ENCODE peak calls at places on chromosomes 7 and 10, in ten cellular contexts. One of them, this sample, is unnamed.

GRCh38 chr10:118760265-118760664 is 5.5 kb upstream of the CACUL1 start:
- DNase-seq in NCI-H1092: no peak
- DNase-seq in cardiac muscle cell: no peak
- DNase-seq in heart left ventricle: peak; percentile 59
- DNase-seq in EL: no peak
- DNase-seq in midbrain: no peak
- DNase-seq in NCI-H460: no peak
- DNase-seq in BJ: no peak
- DNase-seq in germinal center: no peak
- DNase-seq in coronary artery: no peak
- DNase-seq in this sample: no peak

GRCh38 chr7:4745265-4745919 is 30.0 kb upstream of the AP5Z1 start:
- DNase-seq in NCI-H1092: no peak
- DNase-seq in cardiac muscle cell: no peak
- DNase-seq in heart left ventricle: no peak
- DNase-seq in EL: no peak
- DNase-seq in midbrain: no peak
- DNase-seq in NCI-H460: peak; percentile 5
- DNase-seq in BJ: no peak
- DNase-seq in germinal center: no peak
- DNase-seq in coronary artery: no peak
- DNase-seq in this sample: no peak

GRCh38 chr10:72069751-72070501 is 18.4 kb downstream of the SPOCK2 start:
- DNase-seq in NCI-H1092: no peak
- DNase-seq in cardiac muscle cell: no peak
- DNase-seq in heart left ventricle: no peak
- DNase-seq in EL: no peak
- DNase-seq in midbrain: no peak
- DNase-seq in NCI-H460: no peak
- DNase-seq in BJ: no peak
- DNase-seq in germinal center: no peak
- DNase-seq in coronary artery: no peak
- DNase-seq in this sample: no peak

GRCh38 chr7:88254721-88255120 is 34.9 kb upstream of the SRI start:
- DNase-seq in NCI-H1092: no peak
- DNase-seq in cardiac muscle cell: no peak
- DNase-seq in heart left ventricle: no peak
- DNase-seq in EL: peak; percentile 72
- DNase-seq in midbrain: no peak
- DNase-seq in NCI-H460: no peak
- DNase-seq in BJ: no peak
- DNase-seq in germinal center: no peak
- DNase-seq in coronary artery: no peak
- DNase-seq in this sample: no peak

GRCh38 chr10:72821606-72822005 is 71.9 kb upstream of the OIT3 start:
- DNase-seq in NCI-H1092: no peak
- DNase-seq in cardiac muscle cell: no peak
- DNase-seq in heart left ventricle: no peak
- DNase-seq in EL: no peak
- DNase-seq in midbrain: no peak
- DNase-seq in NCI-H460: no peak
- DNase-seq in BJ: no peak
- DNase-seq in germinal center: no peak
- DNase-seq in coronary artery: no peak
- DNase-seq in this sample: no peak

GRCh38 chr7:80781561-80781979 is 137.3 kb downstream of the SEMA3C start:
- DNase-seq in NCI-H1092: no peak
- DNase-seq in cardiac muscle cell: peak; percentile 12
- DNase-seq in heart left ventricle: no peak
- DNase-seq in EL: peak; percentile 94
- DNase-seq in midbrain: peak; percentile 69
- DNase-seq in NCI-H460: peak; percentile 33
- DNase-seq in BJ: peak; percentile 53
- DNase-seq in germinal center: no peak
- DNase-seq in coronary artery: no peak
- DNase-seq in this sample: peak; percentile 57

GRCh38 chr7:112105584-112106540 is 100.3 kb downstream of the DOCK4 start:
- DNase-seq in NCI-H1092: no peak
- DNase-seq in cardiac muscle cell: no peak
- DNase-seq in heart left ventricle: no peak
- DNase-seq in EL: no peak
- DNase-seq in midbrain: no peak
- DNase-seq in NCI-H460: no peak
- DNase-seq in BJ: no peak
- DNase-seq in germinal center: no peak
- DNase-seq in coronary artery: no peak
- DNase-seq in this sample: no peak

GRCh38 chr10:110651044-110651958 is 7.2 kb downstream of the RBM20 start:
- DNase-seq in NCI-H1092: no peak
- DNase-seq in cardiac muscle cell: no peak
- DNase-seq in heart left ventricle: no peak
- DNase-seq in EL: peak; percentile 93
- DNase-seq in midbrain: no peak
- DNase-seq in NCI-H460: no peak
- DNase-seq in BJ: peak; percentile 85
- DNase-seq in germinal center: no peak
- DNase-seq in coronary artery: peak; percentile 84
- DNase-seq in this sample: no peak

GRCh38 chr10:29535012-29535777 is 99.6 kb downstream of the SVIL start:
- DNase-seq in NCI-H1092: no peak
- DNase-seq in cardiac muscle cell: peak; percentile 58
- DNase-seq in heart left ventricle: peak; percentile 74
- DNase-seq in EL: peak; percentile 83
- DNase-seq in midbrain: peak; percentile 74
- DNase-seq in NCI-H460: no peak
- DNase-seq in BJ: peak; percentile 81
- DNase-seq in germinal center: no peak
- DNase-seq in coronary artery: no peak
- DNase-seq in this sample: peak; percentile 39

GRCh38 chr10:131315343-131315742 is 3.8 kb upstream of the TCERG1L start:
- DNase-seq in NCI-H1092: no peak
- DNase-seq in cardiac muscle cell: no peak
- DNase-seq in heart left ventricle: no peak
- DNase-seq in EL: no peak
- DNase-seq in midbrain: no peak
- DNase-seq in NCI-H460: no peak
- DNase-seq in BJ: no peak
- DNase-seq in germinal center: no peak
- DNase-seq in coronary artery: no peak
- DNase-seq in this sample: no peak

GRCh38 chr7:85237721-85238120 is 50.9 kb upstream of the SEMA3D start:
- DNase-seq in NCI-H1092: no peak
- DNase-seq in cardiac muscle cell: no peak
- DNase-seq in heart left ventricle: no peak
- DNase-seq in EL: peak; percentile 81
- DNase-seq in midbrain: no peak
- DNase-seq in NCI-H460: no peak
- DNase-seq in BJ: no peak
- DNase-seq in germinal center: no peak
- DNase-seq in coronary artery: no peak
- DNase-seq in this sample: no peak

GRCh38 chr10:6114758-6115410 is 26.1 kb downstream of the RBM17 start:
- DNase-seq in NCI-H1092: no peak
- DNase-seq in cardiac muscle cell: no peak
- DNase-seq in heart left ventricle: no peak
- DNase-seq in EL: peak; percentile 88
- DNase-seq in midbrain: peak; percentile 75
- DNase-seq in NCI-H460: peak; percentile 8
- DNase-seq in BJ: peak; percentile 57
- DNase-seq in germinal center: no peak
- DNase-seq in coronary artery: no peak
- DNase-seq in this sample: no peak

GRCh38 chr10:75071164-75071489 is 40.3 kb upstream of the SAMD8 start:
- DNase-seq in NCI-H1092: no peak
- DNase-seq in cardiac muscle cell: peak; percentile 35
- DNase-seq in heart left ventricle: peak; percentile 69
- DNase-seq in EL: no peak
- DNase-seq in midbrain: no peak
- DNase-seq in NCI-H460: no peak
- DNase-seq in BJ: no peak
- DNase-seq in germinal center: no peak
- DNase-seq in coronary artery: no peak
- DNase-seq in this sample: no peak

GRCh38 chr7:4010206-4010605 is 671.9 kb upstream of the FOXK1 start:
- DNase-seq in NCI-H1092: no peak
- DNase-seq in cardiac muscle cell: no peak
- DNase-seq in heart left ventricle: no peak
- DNase-seq in EL: no peak
- DNase-seq in midbrain: no peak
- DNase-seq in NCI-H460: no peak
- DNase-seq in BJ: no peak
- DNase-seq in germinal center: no peak
- DNase-seq in coronary artery: peak; percentile 38
- DNase-seq in this sample: no peak

GRCh38 chr7:140557069-140557468 is 77.8 kb upstream of the MKRN1 start:
- DNase-seq in NCI-H1092: no peak
- DNase-seq in cardiac muscle cell: no peak
- DNase-seq in heart left ventricle: no peak
- DNase-seq in EL: no peak
- DNase-seq in midbrain: no peak
- DNase-seq in NCI-H460: no peak
- DNase-seq in BJ: no peak
- DNase-seq in germinal center: no peak
- DNase-seq in coronary artery: no peak
- DNase-seq in this sample: no peak

GRCh38 chr10:5453749-5454489 is 41.6 kb downstream of the NET1 start:
- DNase-seq in NCI-H1092: no peak
- DNase-seq in cardiac muscle cell: no peak
- DNase-seq in heart left ventricle: no peak
- DNase-seq in EL: no peak
- DNase-seq in midbrain: no peak
- DNase-seq in NCI-H460: no peak
- DNase-seq in BJ: no peak
- DNase-seq in germinal center: no peak
- DNase-seq in coronary artery: no peak
- DNase-seq in this sample: no peak

GRCh38 chr7:1918881-1919525 is 248.9 kb downstream of the ELFN1 start:
- DNase-seq in NCI-H1092: no peak
- DNase-seq in cardiac muscle cell: no peak
- DNase-seq in heart left ventricle: no peak
- DNase-seq in EL: no peak
- DNase-seq in midbrain: no peak
- DNase-seq in NCI-H460: no peak
- DNase-seq in BJ: no peak
- DNase-seq in germinal center: no peak
- DNase-seq in coronary artery: no peak
- DNase-seq in this sample: no peak

GRCh38 chr10:45379891-45380540 is 6.0 kb downstream of the ALOX5 start:
- DNase-seq in NCI-H1092: no peak
- DNase-seq in cardiac muscle cell: no peak
- DNase-seq in heart left ventricle: no peak
- DNase-seq in EL: no peak
- DNase-seq in midbrain: peak; percentile 58
- DNase-seq in NCI-H460: no peak
- DNase-seq in BJ: no peak
- DNase-seq in germinal center: no peak
- DNase-seq in coronary artery: no peak
- DNase-seq in this sample: no peak

GRCh38 chr10:74909665-74910064 is 83.3 kb downstream of the KAT6B start:
- DNase-seq in NCI-H1092: no peak
- DNase-seq in cardiac muscle cell: no peak
- DNase-seq in heart left ventricle: no peak
- DNase-seq in EL: peak; percentile 50
- DNase-seq in midbrain: no peak
- DNase-seq in NCI-H460: no peak
- DNase-seq in BJ: no peak
- DNase-seq in germinal center: no peak
- DNase-seq in coronary artery: no peak
- DNase-seq in this sample: no peak

GRCh38 chr7:50266893-50267386 is 37.6 kb upstream of the IKZF1 start:
- DNase-seq in NCI-H1092: no peak
- DNase-seq in cardiac muscle cell: no peak
- DNase-seq in heart left ventricle: peak; percentile 67
- DNase-seq in EL: no peak
- DNase-seq in midbrain: no peak
- DNase-seq in NCI-H460: no peak
- DNase-seq in BJ: no peak
- DNase-seq in germinal center: peak; percentile 45
- DNase-seq in coronary artery: no peak
- DNase-seq in this sample: no peak

GRCh38 chr10:95513941-95514392 is 47.2 kb downstream of the SORBS1 start:
- DNase-seq in NCI-H1092: no peak
- DNase-seq in cardiac muscle cell: no peak
- DNase-seq in heart left ventricle: no peak
- DNase-seq in EL: peak; percentile 12
- DNase-seq in midbrain: peak; percentile 73
- DNase-seq in NCI-H460: no peak
- DNase-seq in BJ: no peak
- DNase-seq in germinal center: no peak
- DNase-seq in coronary artery: no peak
- DNase-seq in this sample: no peak

GRCh38 chr10:1962025-1962424 is 224.7 kb upstream of the ADARB2 start:
- DNase-seq in NCI-H1092: no peak
- DNase-seq in cardiac muscle cell: no peak
- DNase-seq in heart left ventricle: no peak
- DNase-seq in EL: no peak
- DNase-seq in midbrain: no peak
- DNase-seq in NCI-H460: no peak
- DNase-seq in BJ: no peak
- DNase-seq in germinal center: no peak
- DNase-seq in coronary artery: no peak
- DNase-seq in this sample: no peak

GRCh38 chr10:119006451-119007210 is 22.9 kb upstream of the NANOS1 start:
- DNase-seq in NCI-H1092: no peak
- DNase-seq in cardiac muscle cell: no peak
- DNase-seq in heart left ventricle: no peak
- DNase-seq in EL: peak; percentile 95
- DNase-seq in midbrain: no peak
- DNase-seq in NCI-H460: peak; percentile 84
- DNase-seq in BJ: peak; percentile 94
- DNase-seq in germinal center: no peak
- DNase-seq in coronary artery: no peak
- DNase-seq in this sample: no peak

GRCh38 chr7:32170838-32171237 is 100.6 kb upstream of the PDE1C start:
- DNase-seq in NCI-H1092: no peak
- DNase-seq in cardiac muscle cell: no peak
- DNase-seq in heart left ventricle: no peak
- DNase-seq in EL: no peak
- DNase-seq in midbrain: no peak
- DNase-seq in NCI-H460: no peak
- DNase-seq in BJ: no peak
- DNase-seq in germinal center: no peak
- DNase-seq in coronary artery: no peak
- DNase-seq in this sample: no peak

GRCh38 chr7:105309235-105310156 is 79.2 kb downstream of the SRPK2 start:
- DNase-seq in NCI-H1092: no peak
- DNase-seq in cardiac muscle cell: no peak
- DNase-seq in heart left ventricle: no peak
- DNase-seq in EL: no peak
- DNase-seq in midbrain: no peak
- DNase-seq in NCI-H460: no peak
- DNase-seq in BJ: no peak
- DNase-seq in germinal center: no peak
- DNase-seq in coronary artery: no peak
- DNase-seq in this sample: no peak

GRCh38 chr10:132788831-132789219 is 2.9 kb upstream of the NKX6-2 start:
- DNase-seq in NCI-H1092: no peak
- DNase-seq in cardiac muscle cell: no peak
- DNase-seq in heart left ventricle: no peak
- DNase-seq in EL: no peak
- DNase-seq in midbrain: no peak
- DNase-seq in NCI-H460: no peak
- DNase-seq in BJ: no peak
- DNase-seq in germinal center: no peak
- DNase-seq in coronary artery: no peak
- DNase-seq in this sample: no peak

GRCh38 chr10:29323387-29323786 is 34.5 kb downstream of the LYZL1 start:
- DNase-seq in NCI-H1092: no peak
- DNase-seq in cardiac muscle cell: no peak
- DNase-seq in heart left ventricle: no peak
- DNase-seq in EL: no peak
- DNase-seq in midbrain: no peak
- DNase-seq in NCI-H460: no peak
- DNase-seq in BJ: no peak
- DNase-seq in germinal center: no peak
- DNase-seq in coronary artery: no peak
- DNase-seq in this sample: no peak

This sample was measured in ovary.